ENCODE peak calls at places on chromosomes 13 and 19, in four cellular contexts. G is K562, L is HL-60, T is GM12878. S is an unnamed sample.

GRCh38 chr13:51249254-51249653 is 27.1 kb downstream of the FAM124A start:
- DNase-seq in G (no peak), L (no peak), T (no peak), S (no peak)

GRCh38 chr13:30108913-30109237 is 198.5 kb downstream of the KATNAL1 start:
- DNase-seq in G (no peak), L (no peak), T (no peak), S (no peak)

GRCh38 chr13:79647518-79647917 is 166.6 kb downstream of the NDFIP2 start:
- DNase-seq in G (no peak), L (no peak), T (no peak), S (no peak)

GRCh38 chr19:14434157-14434501 is 1.0 kb downstream of the PKN1 start:
- DNase-seq in G (no peak), L (peak), T (no peak), S (no peak)

GRCh38 chr13:32246468-32246867 is 68.7 kb downstream of the ZAR1L start:
- DNase-seq in G (peak), L (peak), T (no peak), S (peak)

GRCh38 chr13:26996965-26997752 is 174.5 kb downstream of the USP12 start:
- DNase-seq in G (no peak), L (no peak), T (peak), S (no peak)

GRCh38 chr19:5182811-5183210 is 157.8 kb downstream of the PTPRS start:
- DNase-seq in G (no peak), L (no peak), T (no peak), S (no peak)

GRCh38 chr13:114071441-114071840 is 61.0 kb downstream of the RASA3 start:
- DNase-seq in G (no peak), L (no peak), T (no peak), S (no peak)

GRCh38 chr19:4258181-4258580 is 11.3 kb downstream of the YJU2 start:
- DNase-seq in G (no peak), L (no peak), T (no peak), S (no peak)

GRCh38 chr13:96575423-96576320 is 418.6 kb downstream of the OXGR1 start:
- DNase-seq in G (no peak), L (no peak), T (no peak), S (no peak)

GRCh38 chr19:33395561-33396550 is 22.3 kb downstream of the CEBPG start:
- DNase-seq in G (no peak), L (no peak), T (no peak), S (no peak)

GRCh38 chr13:99383946-99384345 is 76.7 kb upstream of the GPR183 start:
- DNase-seq in G (no peak), L (no peak), T (no peak), S (no peak)

DNA sequence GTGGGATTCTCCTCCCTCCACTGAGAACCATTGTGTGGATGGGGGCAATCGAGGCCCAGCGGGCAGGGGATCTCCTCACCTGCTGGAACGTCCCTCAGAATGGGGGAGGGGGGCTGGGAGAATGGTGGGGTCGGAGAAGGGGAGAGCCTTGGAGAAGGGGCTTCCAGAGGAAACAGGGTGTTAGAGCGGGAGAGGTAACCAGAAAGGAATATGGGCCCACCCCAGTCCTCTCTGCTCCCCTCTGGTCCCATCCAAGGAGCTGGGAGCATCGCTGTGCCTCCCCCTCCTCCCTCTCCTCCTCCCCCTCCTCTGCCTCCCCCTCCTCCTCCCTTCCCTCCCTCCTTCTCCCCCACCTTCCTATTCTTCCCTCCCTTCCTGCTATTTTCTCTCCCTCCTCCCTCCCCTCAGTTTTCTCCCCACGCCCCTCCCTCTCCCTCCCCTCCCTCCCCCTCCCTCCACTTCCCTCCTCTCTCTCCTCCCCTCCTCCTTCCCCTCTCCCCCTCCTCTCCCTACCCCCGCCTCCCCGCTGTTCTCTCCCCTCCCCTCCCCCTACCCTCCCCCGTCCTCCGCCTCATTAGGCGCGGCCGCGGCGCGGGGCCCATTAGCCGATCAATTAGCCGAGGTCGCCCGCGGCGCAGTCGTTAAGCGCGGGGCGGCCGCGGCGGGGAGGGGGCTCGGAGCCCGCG is 15.5 kb downstream of the TLE5 start:
- DNase-seq in G (peak), L (no peak), T (no peak), S (no peak)
- TF ChIP-seq POLR2AphosphoS5 in G (no peak), L (no peak), T (no peak), S (no peak)

GRCh38 chr19:43562211-43562697 is 13.1 kb downstream of the XRCC1 start:
- DNase-seq in G (no peak), L (peak), T (no peak), S (no peak)

GRCh38 chr19:43563816-43564215 is 11.5 kb downstream of the XRCC1 start:
- DNase-seq in G (no peak), L (no peak), T (no peak), S (no peak)

GRCh38 chr19:43561144-43561970 is 14.0 kb downstream of the XRCC1 start:
- DNase-seq in G (no peak), L (no peak), T (no peak), S (no peak)

GRCh38 chr19:43564800-43565199 is 10.5 kb downstream of the XRCC1 start:
- DNase-seq in G (no peak), L (no peak), T (no peak), S (no peak)

DNA sequence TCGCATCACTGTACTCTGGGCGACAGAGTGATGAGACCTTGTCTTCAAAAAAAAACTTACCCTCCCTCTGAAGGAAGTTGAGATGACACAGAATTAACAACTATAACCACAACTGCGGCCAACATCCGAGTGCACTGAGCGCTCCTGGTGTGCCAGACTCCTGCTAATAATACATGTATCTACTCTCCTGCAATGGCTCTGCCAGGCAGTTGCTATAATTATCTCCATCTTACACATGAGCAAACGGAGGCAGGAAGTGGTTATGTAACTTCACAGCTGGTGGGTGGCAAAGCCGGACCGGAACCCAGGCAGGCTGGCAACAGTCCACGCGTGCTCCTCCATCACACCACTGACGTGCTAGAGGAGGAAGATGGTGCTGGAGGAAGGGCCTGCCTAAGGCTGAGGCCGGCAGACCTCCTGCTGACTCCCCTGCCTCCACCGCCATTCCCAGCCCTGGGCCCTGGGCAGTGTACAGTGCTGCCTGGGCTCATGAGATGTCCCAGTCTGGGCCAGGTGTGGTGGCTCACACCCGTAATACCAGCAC is 12.6 kb downstream of the XRCC1 start:
- DNase-seq in G (no peak), L (peak), T (peak), S (no peak)
- TF ChIP-seq SPI1 in G (no peak), L (peak), T (no peak), S (peak)

DNA sequence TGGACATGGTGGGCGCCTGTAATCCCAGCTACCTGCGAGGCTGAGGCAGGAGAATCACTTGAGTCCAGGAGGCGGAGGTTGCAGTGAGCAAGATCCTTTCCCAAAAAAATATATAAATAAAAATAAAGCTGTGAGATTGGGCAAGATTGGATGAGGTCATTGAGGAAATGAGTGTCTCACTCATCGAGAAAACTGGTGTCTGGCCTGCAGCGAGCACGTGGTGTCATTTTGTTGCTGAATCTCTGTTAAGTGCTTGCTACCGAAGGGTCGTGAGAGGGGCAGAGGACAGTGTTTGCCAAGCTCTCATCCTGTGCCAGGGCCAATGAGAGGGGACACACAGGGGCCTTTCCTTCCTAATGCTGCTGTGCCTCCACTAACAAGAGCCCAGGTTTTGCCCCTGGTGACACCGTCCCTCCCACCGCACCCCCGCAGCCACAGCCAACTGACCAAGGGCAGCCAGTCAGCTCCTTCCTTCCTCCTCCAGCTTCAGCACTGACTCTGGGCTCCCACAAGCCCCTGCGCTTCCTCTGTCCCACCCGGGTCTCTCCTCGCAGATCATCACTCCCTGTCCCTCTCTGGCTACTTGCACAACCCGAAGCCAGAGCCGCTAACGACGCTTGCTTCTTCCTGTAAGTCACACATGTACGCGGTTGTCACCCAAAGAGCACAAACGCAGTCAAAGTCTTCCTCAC is 3.2 kb downstream of the POLD1 start:
- DNase-seq in G (no peak), L (peak), T (no peak), S (no peak)
- TF ChIP-seq POLR2AphosphoS5 in G (no peak), L (peak), T (no peak), S (no peak)

DNA sequence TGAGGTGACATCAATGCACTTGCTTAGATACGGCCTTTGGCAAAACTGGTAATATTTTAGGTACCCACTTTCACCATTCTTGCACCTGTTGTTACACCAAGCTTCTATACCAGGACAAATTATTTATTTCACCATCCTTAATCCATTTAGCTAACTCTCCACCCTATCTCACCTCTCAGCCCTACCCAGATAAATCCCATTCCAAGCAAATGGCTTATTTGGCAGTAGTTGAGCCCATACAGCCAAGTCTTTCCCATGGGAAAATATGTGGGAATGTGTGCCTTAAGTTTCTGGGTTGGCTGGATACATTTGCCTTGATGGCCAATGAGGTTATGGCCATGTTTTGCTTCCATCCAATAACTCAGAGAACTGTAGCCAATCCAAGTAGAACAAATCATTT is 551.9 kb downstream of the GPC6 start:
- DNase-seq in G (no peak), L (no peak), T (no peak), S (no peak)
- TF ChIP-seq SPI1 in G (no peak), L (no peak), T (no peak), S (no peak)

DNA sequence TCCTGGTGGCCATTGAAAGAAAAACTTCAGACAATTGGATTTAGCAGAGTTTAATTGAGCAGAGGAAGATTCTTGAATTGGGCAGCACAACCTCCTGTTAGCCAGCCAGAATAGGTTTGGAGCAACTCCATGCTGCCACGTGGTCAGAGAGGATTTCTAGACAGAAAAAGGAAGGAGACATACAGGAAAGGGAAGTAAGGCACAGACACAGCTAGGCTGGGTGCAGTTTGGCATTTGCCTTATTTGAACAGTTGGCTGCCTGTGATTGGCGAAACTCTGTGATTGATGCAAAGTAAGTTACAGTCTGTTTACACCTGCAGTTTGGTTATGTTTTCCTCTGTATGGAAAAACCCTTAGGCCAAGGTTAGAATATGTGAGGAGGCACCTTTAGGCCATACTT is 85.8 kb upstream of the SPATA13 start:
- DNase-seq in G (no peak), L (peak), T (no peak), S (no peak)
- TF ChIP-seq POLR2AphosphoS5 in G (no peak), L (no peak), T (no peak), S (no peak)

DNA sequence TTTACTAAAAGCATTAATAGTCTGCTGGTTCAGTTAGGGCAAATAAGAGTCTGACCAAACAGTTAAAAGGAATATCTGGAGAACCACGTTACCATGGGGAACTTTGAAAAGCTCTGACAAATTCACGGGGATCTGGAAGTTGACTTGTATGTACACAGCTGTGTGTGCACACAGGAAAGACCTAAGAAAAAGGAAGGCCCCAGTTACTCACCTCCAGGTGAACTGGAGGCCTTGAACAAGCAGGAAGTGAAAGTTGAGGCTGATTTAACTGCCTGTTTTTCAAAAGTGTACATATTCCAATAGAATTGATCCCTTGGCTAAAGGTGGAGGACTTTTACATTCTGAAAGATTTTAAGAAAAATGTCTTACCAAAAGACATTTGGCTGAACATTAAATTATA is 1891.6 kb upstream of the PCDH20 start:
- DNase-seq in G (no peak), L (peak), T (no peak), S (no peak)
- TF ChIP-seq SPI1 in G (no peak), L (no peak), T (peak), S (peak)

GRCh38 chr19:34578751-34579150 is 97.2 kb downstream of the WTIP start:
- DNase-seq in G (no peak), L (no peak), T (no peak), S (no peak)

GRCh38 chr19:34577056-34577455 is 95.5 kb downstream of the WTIP start:
- DNase-seq in G (no peak), L (no peak), T (no peak), S (no peak)

GRCh38 chr19:34576292-34576691 is 94.7 kb downstream of the WTIP start:
- DNase-seq in G (no peak), L (no peak), T (no peak), S (no peak)

GRCh38 chr19:34578173-34578572 is 96.6 kb downstream of the WTIP start:
- DNase-seq in G (no peak), L (no peak), T (no peak), S (no peak)

GRCh38 chr19:34577531-34578101 is 96.1 kb downstream of the WTIP start:
- DNase-seq in G (no peak), L (no peak), T (no peak), S (no peak)
- TF ChIP-seq POLR2AphosphoS5 in G (no peak), L (no peak), T (no peak), S (no peak)